ENCODE peak calls at places on chromosomes 13 and 19, in ten cellular contexts. G, A, B, D, M, N, V, I, E and Z are unnamed samples.

GRCh38 chr13:60933638-60934037 is 482.0 kb downstream of the PCDH20 start:
- DNase-seq in B (no peak), G (no peak), M (no peak), I (no peak), E (no peak), D (no peak), A (no peak), V (no peak), N (no peak), Z (no peak)

GRCh38 chr13:46296920-46297319 is 85.2 kb downstream of the LRRC63 start:
- DNase-seq in A (peak; percentile 61), N (no peak), M (no peak), V (peak; percentile 92), D (peak; percentile 99), E (no peak), B (no peak), I (no peak), G (no peak), Z (no peak)

GRCh38 chr13:75365724-75366173 is 116.2 kb downstream of the TBC1D4 start:
- DNase-seq in D (peak; percentile 63), B (no peak), N (no peak), A (peak; percentile 20), G (no peak), I (no peak), V (peak; percentile 94), E (no peak), M (no peak), Z (no peak)

GRCh38 chr13:29562762-29563161 is 32.7 kb downstream of the SLC7A1 start:
- DNase-seq in N (no peak), G (no peak), A (no peak), D (no peak), B (no peak), M (no peak), V (peak; percentile 30), I (peak; percentile 32), E (no peak), Z (no peak)

GRCh38 chr19:42325896-42326771 is 699 bp downstream of the MEGF8 start:
- DNase-seq in M (no peak), B (no peak), V (peak; percentile 51), A (no peak), E (no peak), D (no peak), G (no peak), I (peak; percentile 82), N (no peak), Z (no peak)

GRCh38 chr13:24456396-24456795 is 56.2 kb downstream of the PARP4 start:
- DNase-seq in I (no peak), N (no peak), B (no peak), M (no peak), E (no peak), A (no peak), G (no peak), V (no peak), D (no peak), Z (no peak)

GRCh38 chr13:68714292-68714691 is 1393.3 kb upstream of the ATXN8OS start:
- DNase-seq in D (no peak), M (no peak), A (no peak), V (no peak), E (no peak), G (no peak), N (no peak), I (no peak), B (no peak), Z (no peak)

GRCh38 chr13:30145709-30146367 is 161.5 kb downstream of the KATNAL1 start:
- DNase-seq in A (no peak), V (no peak), M (no peak), I (no peak), N (no peak), G (no peak), E (no peak), B (no peak), D (no peak), Z (no peak)

GRCh38 chr19:32322541-32322940 is 22.9 kb upstream of the ZNF507 start:
- DNase-seq in G (no peak), B (no peak), N (no peak), D (no peak), I (peak; percentile 28), M (no peak), A (no peak), E (no peak), V (no peak), Z (no peak)

GRCh38 chr19:48685583-48685982 is 10.2 kb upstream of the FUT2 start:
- DNase-seq in E (no peak), B (no peak), A (peak; percentile 67), V (no peak), D (no peak), M (peak; percentile 33), I (no peak), G (no peak), N (no peak), Z (no peak)

GRCh38 chr19:40413291-40413994 is at the start of gene PRX:
- DNase-seq in G (no peak), B (no peak), I (peak; percentile 89), E (no peak), V (no peak), A (no peak), M (no peak), N (no peak), D (no peak), Z (no peak)

GRCh38 chr13:21399741-21400140 is 59.4 kb downstream of the ZDHHC20 start:
- DNase-seq in V (peak; percentile 2), I (no peak), E (no peak), D (peak; percentile 15), A (peak; percentile 5), B (no peak), G (no peak), N (no peak), M (peak; percentile 32), Z (no peak)

GRCh38 chr13:48000559-48001126 is 430 bp downstream of the SUCLA2 start:
- DNase-seq in D (peak; percentile 8), N (no peak), V (peak; percentile 62), I (no peak), B (no peak), M (no peak), G (peak; percentile 10), A (no peak), E (peak; percentile 37), Z (no peak)

GRCh38 chr13:39895254-39895653 is 239.8 kb downstream of the COG6 start:
- DNase-seq in N (no peak), I (no peak), B (no peak), D (peak; percentile 79), V (no peak), M (no peak), E (no peak), A (no peak), G (no peak), Z (no peak)

GRCh38 chr13:112742583-112742982 is 52.7 kb downstream of the ATP11A start:
- DNase-seq in V (no peak), B (no peak), A (no peak), M (no peak), G (no peak), E (no peak), D (no peak), I (no peak), N (no peak), Z (no peak)

GRCh38 chr13:74056829-74057564 is 77.2 kb downstream of the KLF12 start:
- DNase-seq in D (peak; percentile 21), N (no peak), M (no peak), B (peak; percentile 88), A (no peak), E (no peak), V (no peak), G (no peak), I (no peak), Z (no peak)

GRCh38 chr19:18506545-18506944 is 15.3 kb downstream of the ELL start:
- DNase-seq in I (no peak), M (no peak), A (no peak), B (no peak), N (no peak), G (no peak), V (no peak), D (no peak), E (no peak), Z (no peak)

GRCh38 chr19:49149652-49150105 is 5.5 kb downstream of the HRC start:
- DNase-seq in B (peak; percentile 62), M (peak; percentile 95), G (peak; percentile 67), N (peak; percentile 65), D (peak; percentile 90), A (peak; percentile 75), V (peak; percentile 83), E (peak; percentile 45), I (peak; percentile 93), Z (no peak)

GRCh38 chr13:76879876-76880270 is 6.3 kb downstream of the KCTD12 start:
- DNase-seq in N (no peak), M (peak; percentile 5), E (no peak), B (no peak), A (no peak), G (no peak), I (no peak), D (no peak), V (no peak), Z (no peak)

GRCh38 chr19:17075035-17075859 is at the start of the genes HAUS8 and MYO9B:
- DNase-seq in E (peak; percentile 84), N (peak; percentile 100), G (peak; percentile 99), D (peak; percentile 99), A (peak; percentile 99), M (peak; percentile 96), V (peak; percentile 99), I (peak; percentile 100), B (peak; percentile 96), Z (peak; percentile 94)

GRCh38 chr19:46951236-46951986 is 68.2 kb upstream of the NPAS1 start:
- DNase-seq in B (no peak), E (no peak), I (no peak), A (peak; percentile 65), D (peak; percentile 68), M (peak; percentile 67), G (peak; percentile 70), V (peak; percentile 73), N (no peak), Z (no peak)

GRCh38 chr13:27599845-27600553 is 20.3 kb downstream of the LNX2 start:
- DNase-seq in N (no peak), M (peak; percentile 75), E (no peak), G (peak; percentile 23), I (no peak), D (peak; percentile 78), B (no peak), V (peak; percentile 65), A (peak; percentile 39), Z (no peak)

GRCh38 chr13:23140492-23140891 is 40.3 kb upstream of the SGCG start:
- DNase-seq in G (no peak), V (peak; percentile 24), B (no peak), N (no peak), A (no peak), M (peak; percentile 23), I (no peak), E (no peak), D (no peak), Z (no peak)

GRCh38 chr19:6963937-6964336 is 57.3 kb downstream of the MBD3L2B start:
- DNase-seq in D (no peak), N (no peak), B (no peak), E (no peak), V (no peak), I (peak; percentile 51), M (peak; percentile 5), G (no peak), A (peak; percentile 33), Z (no peak)

GRCh38 chr13:100753391-100753790 is 78.8 kb upstream of the TMTC4 start:
- DNase-seq in N (no peak), I (no peak), V (no peak), A (no peak), E (no peak), M (no peak), B (no peak), G (peak; percentile 23), D (no peak), Z (no peak)

GRCh38 chr13:114319441-114319871 is 5.2 kb downstream of the CHAMP1 start:
- DNase-seq in E (no peak), V (peak; percentile 86), G (no peak), A (no peak), N (no peak), I (no peak), B (no peak), M (no peak), D (peak; percentile 82), Z (no peak)

GRCh38 chr19:38784224-38784623 is 4.8 kb upstream of the LGALS7B start:
- DNase-seq in N (no peak), I (no peak), M (no peak), A (no peak), B (no peak), D (peak; percentile 87), G (peak; percentile 54), V (no peak), E (no peak), Z (no peak)

GRCh38 chr19:14366529-14366928 is 14.7 kb upstream of the ADGRE5 start:
- DNase-seq in D (peak; percentile 69), I (peak; percentile 97), G (peak; percentile 74), N (peak; percentile 27), A (peak; percentile 90), B (peak; percentile 87), M (peak; percentile 88), V (peak; percentile 59), E (no peak), Z (no peak)